ENCODE peak calls at places on chromosomes 5 and 9, in five cellular contexts. S is activated effector memory CD4-positive, alpha-beta T cell treated with Interleukin-2 at 50 U/mL for 16 hours; V is tibial artery; Q is cortex of kidney; W is nephron progenitor cell. F is an unnamed sample.
A peak's percentile ranks its signal among the peaks of the same experiment; 100 is the strongest.

GRCh38 chr9:122777935-122778671 is 10.6 kb upstream of the OR5C1 start:
- DNase-seq in Q (no peak), S (no peak), W (no peak), V (no peak), F (no peak)

GRCh38 chr9:13621871-13622564 is 342.5 kb upstream of the MPDZ start:
- DNase-seq in Q (no peak), V (no peak), S (no peak), W (no peak), F (no peak)

GRCh38 chr9:116661037-116661954 is 25.8 kb upstream of the TRIM32 start:
- DNase-seq in W (peak; percentile 23), Q (no peak), S (no peak), V (no peak), F (peak; percentile 62)

GRCh38 chr5:154308457-154309360 is 118.2 kb downstream of the GALNT10 start:
- DNase-seq in S (no peak), V (no peak), Q (no peak), W (no peak), F (no peak)

GRCh38 chr9:10479172-10479571 is 133.6 kb downstream of the PTPRD start:
- DNase-seq in W (no peak), S (no peak), Q (no peak), V (no peak), F (no peak)

GRCh38 chr5:34889394-34889793 is 25.9 kb downstream of the RAD1 start:
- DNase-seq in S (no peak), Q (no peak), V (no peak), W (no peak), F (no peak)

GRCh38 chr9:91943876-91944470 is 6.1 kb downstream of the ROR2 start:
- DNase-seq in V (no peak), W (no peak), S (no peak), Q (no peak), F (no peak)

GRCh38 chr5:170360712-170361501 is 28.3 kb downstream of the KCNMB1 start:
- DNase-seq in V (no peak), Q (no peak), W (no peak), S (no peak), F (no peak)

GRCh38 chr5:73061593-73061992 is 58.8 kb upstream of the TMEM171 start:
- DNase-seq in S (no peak), Q (no peak), W (no peak), V (no peak), F (no peak)

GRCh38 chr9:35552376-35552775 is 52.7 kb upstream of the TESK1 start:
- DNase-seq in W (no peak), V (no peak), Q (no peak), S (no peak), F (no peak)

GRCh38 chr9:110282023-110282766 is 25.9 kb upstream of the TXN start:
- DNase-seq in S (no peak), Q (no peak), W (no peak), V (no peak), F (no peak)

GRCh38 chr9:134462304-134462703 is 136.0 kb downstream of the RXRA start:
- DNase-seq in W (no peak), S (no peak), Q (no peak), V (no peak), F (no peak)

GRCh38 chr5:38931731-38932130 is 85.9 kb downstream of the OSMR start:
- DNase-seq in S (no peak), Q (no peak), W (no peak), V (no peak), F (no peak)